ENCODE peak calls at places on chromosomes 11 and 22, in seven cellular contexts. Y, E, Q, V, R, G and M are unnamed samples.

GRCh38 chr11:68343761-68344256 is 31.4 kb downstream of the LRP5 start:
- DNase-seq in Y (no peak), R (no peak), V (no peak), Q (no peak), G (no peak), E (no peak), M (no peak)

GRCh38 chr11:120710354-120711187 is 199.0 kb downstream of the GRIK4 start:
- DNase-seq in Y (peak), R (no peak), Q (no peak), V (peak), E (peak), G (peak), M (peak)

GRCh38 chr11:120392791-120393190 is 56.6 kb downstream of the ARHGEF12 start:
- DNase-seq in Q (no peak), G (no peak), V (no peak), R (no peak), E (peak), Y (no peak), M (no peak)

GRCh38 chr11:134228625-134229024 is 4.2 kb downstream of the VPS26B start:
- DNase-seq in R (no peak), E (no peak), Y (no peak), V (no peak), G (no peak), Q (no peak), M (no peak)

GRCh38 chr11:92838655-92839334 is 130.7 kb upstream of the MTNR1B start:
- DNase-seq in V (peak), R (peak), Q (no peak), Y (no peak), G (peak), E (no peak), M (no peak)

GRCh38 chr11:65920035-65920802 is 993 bp downstream of the DRAP1 start:
- DNase-seq in E (no peak), Y (no peak), V (no peak), R (no peak), Q (no peak), G (no peak), M (no peak)

GRCh38 chr11:18936002-18936673 is 3.1 kb downstream of the MRGPRX1 start:
- DNase-seq in Q (no peak), Y (no peak), R (no peak), G (no peak), V (no peak), E (no peak), M (no peak)

GRCh38 chr11:1674194-1674878 is 22.7 kb upstream of the KRTAP5-6 start:
- DNase-seq in R (no peak), Y (no peak), G (no peak), Q (no peak), E (no peak), V (no peak), M (no peak)

GRCh38 chr11:27468209-27468608 is 4.4 kb downstream of the LGR4 start:
- DNase-seq in E (peak), V (no peak), Y (no peak), R (no peak), G (no peak), Q (no peak), M (peak)

GRCh38 chr11:70400643-70401042 is 2.3 kb downstream of the CTTN start:
- DNase-seq in E (no peak), G (no peak), V (no peak), Q (no peak), Y (no peak), R (no peak), M (no peak)

GRCh38 chr11:43955381-43956118 is 13.1 kb downstream of the C11orf96 start:
- DNase-seq in Y (no peak), V (no peak), G (no peak), R (no peak), Q (no peak), E (peak), M (peak)

GRCh38 chr11:8814923-8815240 is 96.1 kb upstream of the AKIP1 start:
- DNase-seq in V (no peak), E (peak), G (no peak), R (no peak), Q (no peak), Y (no peak), M (no peak)

GRCh38 chr11:12664410-12664809 is 9.8 kb upstream of the TEAD1 start:
- DNase-seq in Y (no peak), E (no peak), R (no peak), G (no peak), Q (no peak), V (no peak), M (no peak)

GRCh38 chr22:50452649-50453048 is 22.2 kb downstream of the SBF1 start:
- DNase-seq in E (no peak), Q (no peak), V (no peak), G (no peak), Y (no peak), R (no peak), M (no peak)

GRCh38 chr22:36455571-36456458 is 25.6 kb downstream of the TXN2 start:
- DNase-seq in E (no peak), Y (no peak), G (no peak), V (no peak), R (peak), Q (no peak), M (no peak)